ENCODE peak calls at places on chromosomes 3 and 15, in five cellular contexts. K is heart left ventricle; D is pancreas; L is CD8-positive, alpha-beta T cell; G is ovary. Q is an unnamed sample.

GRCh38 chr15:77528968-77529319 is 103.8 kb downstream of the LINGO1 start:
- DNase-seq in K (peak), D (no peak), L (no peak), G (peak), Q (no peak)

GRCh38 chr3:4841783-4842440 is 137.3 kb upstream of the BHLHE40 start:
- DNase-seq in K (no peak), D (no peak), L (no peak), G (no peak), Q (no peak)

GRCh38 chr15:41804361-41804760 is 23.5 kb upstream of the JMJD7 start:
- DNase-seq in K (no peak), D (no peak), L (no peak), G (no peak), Q (no peak)

GRCh38 chr3:14555835-14556234 is 15.7 kb upstream of the GRIP2 start:
- DNase-seq in K (no peak), D (no peak), L (no peak), G (no peak), Q (peak)

GRCh38 chr3:64888165-64888564 is 200.4 kb upstream of the ADAMTS9 start:
- DNase-seq in K (no peak), D (no peak), L (no peak), G (no peak), Q (no peak)

GRCh38 chr15:27656296-27656987 is 442.7 kb downstream of the OCA2 start:
- DNase-seq in K (no peak), D (no peak), L (no peak), G (no peak), Q (no peak)

GRCh38 chr15:77528290-77528967 is 104.3 kb downstream of the LINGO1 start:
- DNase-seq in K (peak), D (no peak), L (no peak), G (no peak), Q (no peak)

GRCh38 chr3:4823986-4824947 is 155.0 kb upstream of the BHLHE40 start:
- DNase-seq in K (no peak), D (no peak), L (no peak), G (no peak), Q (no peak)

GRCh38 chr3:197353001-197353866 is 54.8 kb upstream of the DLG1 start:
- DNase-seq in K (no peak), D (no peak), L (no peak), G (no peak), Q (no peak)

GRCh38 chr3:138331143-138331894 is 1.7 kb upstream of the NME9 start:
- DNase-seq in K (no peak), D (no peak), L (no peak), G (no peak), Q (no peak)

GRCh38 chr15:38217788-38218609 is 34.6 kb upstream of the SPRED1 start:
- DNase-seq in K (no peak), D (no peak), L (no peak), G (no peak), Q (no peak)

GRCh38 chr15:43517354-43518072 is at the start of gene MAP1A:
- DNase-seq in K (peak), D (no peak), L (no peak), G (peak), Q (peak)

GRCh38 chr3:133998691-133999241 is 31.0 kb downstream of the SLCO2A1 start:
- DNase-seq in K (no peak), D (no peak), L (peak), G (no peak), Q (no peak)

GRCh38 chr3:111797035-111797717 is 61.9 kb upstream of the PHLDB2 start:
- DNase-seq in K (no peak), D (no peak), L (no peak), G (no peak), Q (no peak)

GRCh38 chr3:11991751-11992150 is 12.4 kb upstream of the SYN2 start:
- DNase-seq in K (no peak), D (no peak), L (no peak), G (no peak), Q (no peak)

GRCh38 chr3:50390523-50391177 is 31.3 kb upstream of the TMEM115 start:
- DNase-seq in K (peak), D (peak), L (no peak), G (no peak), Q (peak)

GRCh38 chr3:17742837-17743659 is 617 bp upstream of the TBC1D5 start:
- DNase-seq in K (no peak), D (no peak), L (no peak), G (no peak), Q (peak)

GRCh38 chr3:69354948-69355347 is 30.9 kb downstream of the FRMD4B start:
- DNase-seq in K (no peak), D (no peak), L (no peak), G (no peak), Q (no peak)

GRCh38 chr3:69357196-69357595 is 28.7 kb downstream of the FRMD4B start:
- DNase-seq in K (no peak), D (no peak), L (no peak), G (no peak), Q (no peak)

GRCh38 chr3:69359916-69360315 is 26.0 kb downstream of the FRMD4B start:
- DNase-seq in K (no peak), D (no peak), L (no peak), G (no peak), Q (no peak)

GRCh38 chr3:69360690-69361089 is 25.2 kb downstream of the FRMD4B start:
- DNase-seq in K (no peak), D (no peak), L (no peak), G (no peak), Q (no peak)

DNA sequence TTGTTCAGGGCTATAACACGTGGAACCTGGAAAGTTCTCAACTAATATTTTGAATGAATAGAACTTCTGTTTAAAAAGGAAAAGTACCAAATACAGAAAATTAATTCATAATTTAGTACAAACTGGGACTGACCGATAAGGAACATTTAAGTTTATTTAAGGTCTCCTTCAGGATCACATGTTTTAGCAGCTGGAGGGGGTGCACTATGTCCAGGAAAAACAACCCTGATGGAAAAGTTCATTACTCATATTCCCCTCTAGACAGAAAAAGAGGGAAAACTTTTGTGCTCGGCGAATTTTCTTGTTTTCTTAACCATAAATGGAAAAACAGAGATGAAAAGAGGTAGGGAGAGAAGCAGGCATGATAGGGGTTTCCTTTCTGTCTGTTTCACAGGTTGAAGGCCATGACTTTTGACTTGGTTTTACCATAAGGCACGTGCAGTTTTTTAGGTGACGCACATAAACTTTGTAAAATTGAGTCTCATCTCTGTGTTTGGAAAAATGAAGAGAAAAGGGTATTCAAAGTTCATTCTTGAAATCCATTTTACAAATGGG is 26.5 kb downstream of the FRMD4B start:
- DNase-seq in K (no peak), D (no peak), L (no peak), G (no peak), Q (no peak)
- H3K4me3 ChIP-seq in K (no peak), D (no peak), L (no peak), G (no peak), Q (no peak)

DNA sequence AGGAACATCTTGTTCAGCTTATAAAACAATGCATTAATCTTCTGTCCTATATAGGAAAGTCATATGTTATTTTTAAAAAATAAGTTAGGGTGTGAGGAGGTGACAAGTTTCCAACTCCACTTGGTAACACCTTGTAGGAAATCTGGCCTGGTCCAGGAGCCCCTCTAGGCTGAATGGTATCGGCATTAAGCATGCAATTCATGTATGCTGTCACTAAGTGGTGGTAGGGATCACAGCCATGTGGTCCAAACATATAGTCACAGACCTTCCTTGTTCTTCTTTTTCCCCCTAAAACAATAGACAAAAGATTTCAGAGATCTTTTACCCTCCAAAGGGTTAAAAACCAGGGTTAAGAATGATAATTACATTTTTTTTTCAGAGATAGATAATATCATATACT is 4.2 kb upstream of the APBA2 start:
- DNase-seq in K (no peak), D (no peak), L (no peak), G (no peak), Q (no peak)
- TF ChIP-seq CTCF in K (no peak), D (no peak), L (no peak), G (no peak), Q (no peak)

GRCh38 chr3:105837143-105837740 is 31.6 kb downstream of the CBLB start:
- DNase-seq in K (no peak), D (no peak), L (no peak), G (no peak), Q (no peak)

GRCh38 chr3:105834768-105835167 is 34.0 kb downstream of the CBLB start:
- DNase-seq in K (no peak), D (no peak), L (no peak), G (no peak), Q (no peak)

GRCh38 chr3:105836533-105836932 is 32.3 kb downstream of the CBLB start:
- DNase-seq in K (no peak), D (no peak), L (no peak), G (no peak), Q (no peak)

GRCh38 chr3:105837947-105838346 is 30.9 kb downstream of the CBLB start:
- DNase-seq in K (no peak), D (no peak), L (no peak), G (no peak), Q (no peak)

DNA sequence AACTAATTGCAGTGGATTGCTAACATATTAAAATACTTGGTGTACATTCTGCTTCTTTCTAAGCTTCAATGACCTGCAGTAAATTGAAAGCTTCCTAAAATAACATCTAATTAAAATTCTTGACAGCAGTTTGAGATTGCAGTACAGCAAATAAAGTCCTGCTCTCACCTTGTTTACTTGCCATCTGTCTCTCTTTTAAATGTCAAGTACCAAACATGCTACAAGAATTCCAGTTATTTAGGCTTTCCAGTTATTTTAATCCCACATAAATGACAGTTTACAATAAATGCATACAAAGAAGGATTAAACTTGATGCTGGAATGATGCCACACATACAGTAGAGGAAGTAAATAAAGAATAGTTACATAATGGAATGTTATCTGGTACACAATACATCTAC is 33.2 kb downstream of the CBLB start:
- DNase-seq in K (no peak), D (no peak), L (no peak), G (no peak), Q (no peak)
- H3K27ac ChIP-seq in K (peak), D (no peak), L (no peak), G (no peak), Q (no peak)

DNA sequence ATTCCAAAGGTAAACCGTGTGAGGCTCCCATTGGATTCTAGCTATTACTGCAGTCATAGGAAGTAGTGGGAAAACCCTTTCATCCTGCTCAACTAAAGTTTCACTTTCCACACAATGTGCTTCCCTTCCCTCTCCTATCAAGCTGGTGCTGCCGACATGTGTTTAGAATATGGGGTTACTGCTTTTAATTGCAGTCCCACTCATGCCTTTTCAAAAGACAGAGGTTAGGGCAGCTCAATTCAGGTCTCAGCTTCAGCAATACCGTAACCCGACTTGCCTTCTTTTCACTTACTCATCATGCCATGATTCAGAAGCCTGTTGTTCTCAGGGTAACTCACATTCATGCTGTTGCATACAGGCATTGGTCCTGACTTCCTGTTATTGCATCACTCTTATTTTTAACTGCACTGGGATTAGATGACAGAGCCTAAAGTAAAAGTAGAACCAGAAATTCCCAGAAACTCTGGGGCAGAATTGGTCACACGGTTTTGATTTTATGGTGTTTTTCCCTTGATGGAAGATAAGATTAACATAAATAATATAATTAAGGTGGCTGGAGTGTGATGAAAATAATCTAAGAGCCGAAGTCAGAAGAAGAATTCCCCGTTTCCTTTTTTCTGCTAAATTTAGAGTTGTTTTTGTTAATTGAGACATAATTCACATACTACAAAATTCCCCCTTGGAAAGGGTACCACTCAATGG is 45.7 kb downstream of the C2CD4B start:
- DNase-seq in K (no peak), D (peak), L (no peak), G (no peak), Q (no peak)
- H3K4me3 ChIP-seq in K (peak), D (no peak), L (no peak), G (no peak), Q (no peak)

Q was measured in dorsolateral prefrontal cortex.